ENCODE peak calls at places on chromosomes 13 and 19, in seven cellular contexts. G is stomach, E is GM12864, K is upper lobe of right lung, O is BE2C, L is kidney, S is brain microvascular endothelial cell. A is an unnamed sample.

GRCh38 chr13:106369091-106369490 is 166.4 kb downstream of the EFNB2 start:
- DNase-seq in G (no peak), E (no peak), K (no peak), O (no peak), L (no peak), S (no peak), A (peak)

GRCh38 chr19:46784262-46785053 is 3.9 kb downstream of the SLC1A5 start:
- DNase-seq in G (peak), E (peak), K (peak), O (peak), L (peak), S (peak), A (peak)

GRCh38 chr13:110924639-110924934 is 9.7 kb upstream of the ANKRD10 start:
- DNase-seq in G (no peak), E (no peak), K (no peak), O (no peak), L (no peak), S (no peak), A (no peak)

GRCh38 chr13:113806104-113806471 is 47.1 kb downstream of the TMEM255B start:
- DNase-seq in G (no peak), E (no peak), K (no peak), O (no peak), L (peak), S (no peak), A (no peak)

GRCh38 chr13:43411741-43412140 is 375.0 kb downstream of the ENOX1 start:
- DNase-seq in G (no peak), E (no peak), K (no peak), O (no peak), L (peak), S (no peak), A (peak)

GRCh38 chr13:21466527-21466926 is 7.4 kb upstream of the ZDHHC20 start:
- DNase-seq in G (peak), E (no peak), K (no peak), O (no peak), L (no peak), S (no peak), A (no peak)

GRCh38 chr19:13040916-13041292 is 45.6 kb downstream of the NFIX start:
- DNase-seq in G (no peak), E (no peak), K (no peak), O (no peak), L (no peak), S (no peak), A (no peak)

GRCh38 chr19:13597625-13598024 is 91.3 kb upstream of the CACNA1A start:
- DNase-seq in G (peak), E (peak), K (no peak), O (peak), L (no peak), S (peak), A (peak)

GRCh38 chr19:3370728-3371591 is 4.6 kb downstream of the NFIC start:
- DNase-seq in G (no peak), E (no peak), K (no peak), O (no peak), L (no peak), S (no peak), A (no peak)

GRCh38 chr19:555474-555808 is 11.6 kb downstream of the GZMM start:
- DNase-seq in G (no peak), E (no peak), K (no peak), O (no peak), L (peak), S (no peak), A (no peak)

GRCh38 chr13:25111557-25111956 is 15.6 kb downstream of the PABPC3 start:
- DNase-seq in G (no peak), E (no peak), K (no peak), O (no peak), L (no peak), S (peak), A (peak)

GRCh38 chr13:101690871-101691270 is 238.4 kb downstream of the ITGBL1 start:
- DNase-seq in G (no peak), E (no peak), K (no peak), O (no peak), L (no peak), S (no peak), A (no peak)

GRCh38 chr13:43686557-43686956 is 100.2 kb downstream of the ENOX1 start:
- DNase-seq in G (no peak), E (no peak), K (no peak), O (peak), L (no peak), S (peak), A (peak)

GRCh38 chr13:94552095-94552494 is 43.9 kb downstream of the TGDS start:
- DNase-seq in G (no peak), E (no peak), K (no peak), O (no peak), L (no peak), S (no peak), A (no peak)

GRCh38 chr13:94548382-94549240 is 47.3 kb downstream of the TGDS start:
- DNase-seq in G (peak), E (peak), K (peak), O (no peak), L (peak), S (no peak), A (peak)

GRCh38 chr13:94546071-94546839 is 49.7 kb downstream of the TGDS start:
- DNase-seq in G (no peak), E (no peak), K (no peak), O (no peak), L (no peak), S (no peak), A (no peak)

GRCh38 chr13:94550030-94550738 is 45.8 kb downstream of the TGDS start:
- DNase-seq in G (peak), E (no peak), K (no peak), O (no peak), L (no peak), S (peak), A (no peak)

GRCh38 chr13:94549241-94550029 is 46.5 kb downstream of the TGDS start:
- DNase-seq in G (peak), E (peak), K (peak), O (peak), L (peak), S (peak), A (peak)
- H3K4me3 ChIP-seq in G (peak), E (peak), K (peak), O (peak), L (peak), S (peak), A (peak)

GRCh38 chr19:29964171-29964570 is 22.1 kb downstream of the URI1 start:
- DNase-seq in G (no peak), E (no peak), K (no peak), O (no peak), L (no peak), S (no peak), A (no peak)

GRCh38 chr19:29965529-29965928 is 23.5 kb downstream of the URI1 start:
- DNase-seq in G (no peak), E (no peak), K (no peak), O (no peak), L (no peak), S (no peak), A (peak)

GRCh38 chr19:29963576-29963975 is 21.5 kb downstream of the URI1 start:
- DNase-seq in G (no peak), E (no peak), K (no peak), O (no peak), L (peak), S (no peak), A (no peak)

GRCh38 chr19:29967623-29968022 is 25.6 kb downstream of the URI1 start:
- DNase-seq in G (no peak), E (no peak), K (no peak), O (peak), L (no peak), S (peak), A (peak)

GRCh38 chr19:29966594-29967249 is 24.7 kb downstream of the URI1 start:
- DNase-seq in G (no peak), E (no peak), K (no peak), O (no peak), L (no peak), S (no peak), A (peak)
- TF ChIP-seq CTCF in G (no peak), E (peak), K (peak), O (peak), L (no peak), S (no peak), A (peak)

GRCh38 chr19:8332976-8333770 is 9.9 kb downstream of the KANK3 start:
- DNase-seq in G (no peak), E (no peak), K (peak), O (no peak), L (no peak), S (no peak), A (no peak)

GRCh38 chr19:8333771-8334457 is 9.1 kb downstream of the KANK3 start:
- DNase-seq in G (no peak), E (no peak), K (no peak), O (no peak), L (no peak), S (no peak), A (no peak)

GRCh38 chr19:8336072-8336569 is 6.9 kb downstream of the KANK3 start:
- DNase-seq in G (no peak), E (no peak), K (no peak), O (no peak), L (no peak), S (no peak), A (no peak)

GRCh38 chr19:8335343-8336071 is 7.6 kb downstream of the KANK3 start:
- DNase-seq in G (no peak), E (no peak), K (peak), O (no peak), L (no peak), S (no peak), A (no peak)

GRCh38 chr19:8334458-8335342 is 8.4 kb downstream of the KANK3 start:
- DNase-seq in G (peak), E (no peak), K (peak), O (peak), L (no peak), S (no peak), A (peak)
- H3K4me3 ChIP-seq in G (peak), E (peak), K (peak), O (no peak), L (no peak), S (peak), A (no peak)

GRCh38 chr13:97659602-97660001 is 225.6 kb downstream of the RAP2A start:
- DNase-seq in G (no peak), E (no peak), K (no peak), O (peak), L (no peak), S (no peak), A (peak)
- TF ChIP-seq CTCF in G (no peak), E (peak), K (peak), O (peak), L (peak), S (peak), A (peak)

A was measured in astrocyte of the spinal cord.